ENCODE peak calls at places on chromosomes 2 and 18, in eight cellular contexts. G is HCT116, A is Panc1, N is upper lobe of left lung, K is HepG2, F is K562, M is GM12878, U is GM23338. I is an unnamed sample.

GRCh38 chr2:122433123-122433754 is 677.8 kb downstream of the TSN start:
- ATAC-seq in G (no peak), A (no peak), N (no peak), K (peak), F (no peak), M (peak), U (no peak), I (no peak)

GRCh38 chr2:172106128-172106961 is 3.6 kb upstream of the DLX2 start:
- ATAC-seq in G (no peak), A (peak), N (no peak), K (peak), F (peak), M (peak), U (peak), I (no peak)

GRCh38 chr2:175012516-175012915 is 7.3 kb upstream of the CHN1 start:
- ATAC-seq in G (no peak), A (no peak), N (no peak), K (no peak), F (no peak), M (no peak), U (no peak), I (no peak)

GRCh38 chr2:34936089-34936488 is 1337.0 kb upstream of the FAM98A start:
- ATAC-seq in G (no peak), A (peak), N (no peak), K (no peak), F (no peak), M (no peak), U (no peak), I (no peak)

GRCh38 chr2:37361994-37362698 is 17.7 kb downstream of the QPCT start:
- ATAC-seq in G (no peak), A (no peak), N (no peak), K (no peak), F (no peak), M (no peak), U (no peak), I (no peak)

GRCh38 chr2:147399011-147399410 is 445.8 kb upstream of the ACVR2A start:
- ATAC-seq in G (no peak), A (no peak), N (peak), K (no peak), F (no peak), M (no peak), U (no peak), I (peak)

GRCh38 chr18:24763765-24764548 is 303.5 kb downstream of the HRH4 start:
- ATAC-seq in G (no peak), A (no peak), N (peak), K (no peak), F (no peak), M (no peak), U (no peak), I (no peak)

GRCh38 chr2:237497820-237498128 is 10.7 kb downstream of the MLPH start:
- ATAC-seq in G (no peak), A (no peak), N (peak), K (no peak), F (no peak), M (no peak), U (no peak), I (peak)

GRCh38 chr18:45896991-45897390 is 70.1 kb downstream of the EPG5 start:
- ATAC-seq in G (no peak), A (no peak), N (no peak), K (peak), F (no peak), M (no peak), U (no peak), I (peak)

GRCh38 chr2:177873915-177874314 is 198.7 kb downstream of the PDE11A start:
- ATAC-seq in G (no peak), A (no peak), N (no peak), K (no peak), F (no peak), M (no peak), U (no peak), I (no peak)

GRCh38 chr2:197209742-197210408 is 100.7 kb downstream of the ANKRD44 start:
- ATAC-seq in G (no peak), A (no peak), N (peak), K (no peak), F (peak), M (peak), U (no peak), I (no peak)

GRCh38 chr2:42171396-42171971 is 2.3 kb downstream of the EML4 start:
- ATAC-seq in G (no peak), A (no peak), N (no peak), K (no peak), F (no peak), M (peak), U (peak), I (no peak)

GRCh38 chr2:204948822-204949221 is 403.5 kb downstream of the PARD3B start:
- ATAC-seq in G (no peak), A (no peak), N (no peak), K (no peak), F (no peak), M (no peak), U (no peak), I (no peak)

GRCh38 chr2:127000937-127001336 is 102.2 kb downstream of the TEX51 start:
- ATAC-seq in G (no peak), A (no peak), N (no peak), K (no peak), F (no peak), M (peak), U (no peak), I (no peak)

GRCh38 chr2:64700133-64700809 is 46.6 kb upstream of the SERTAD2 start:
- ATAC-seq in G (no peak), A (no peak), N (no peak), K (no peak), F (no peak), M (peak), U (no peak), I (no peak)

GRCh38 chr2:55097083-55097461 is 46.8 kb upstream of the RTN4 start:
- ATAC-seq in G (no peak), A (no peak), N (no peak), K (no peak), F (peak), M (no peak), U (no peak), I (peak)

GRCh38 chr2:88671786-88672427 is 19.6 kb upstream of the RPIA start:
- ATAC-seq in G (peak), A (peak), N (peak), K (peak), F (peak), M (peak), U (peak), I (peak)

GRCh38 chr2:181978351-181979150 is 7.1 kb upstream of the PPP1R1C start:
- ATAC-seq in G (peak), A (no peak), N (no peak), K (no peak), F (no peak), M (no peak), U (no peak), I (no peak)

GRCh38 chr2:148209598-148209997 is 188.7 kb downstream of the MBD5 start:
- ATAC-seq in G (peak), A (peak), N (no peak), K (peak), F (peak), M (peak), U (peak), I (no peak)

GRCh38 chr2:84748339-84748738 is 132.5 kb downstream of the TRABD2A start:
- ATAC-seq in G (no peak), A (no peak), N (no peak), K (no peak), F (no peak), M (no peak), U (no peak), I (no peak)

GRCh38 chr2:132446460-132446859 is 29.9 kb downstream of the GPR39 start:
- ATAC-seq in G (no peak), A (no peak), N (no peak), K (no peak), F (no peak), M (no peak), U (no peak), I (no peak)

GRCh38 chr2:142944264-142944663 is 66.8 kb downstream of the KYNU start:
- ATAC-seq in G (no peak), A (peak), N (no peak), K (no peak), F (no peak), M (no peak), U (no peak), I (no peak)

GRCh38 chr18:29496276-29496675 is 1319.3 kb upstream of the CDH2 start:
- ATAC-seq in G (no peak), A (no peak), N (no peak), K (no peak), F (no peak), M (no peak), U (no peak), I (no peak)

GRCh38 chr2:55026202-55026601 is 24.0 kb downstream of the RTN4 start:
- ATAC-seq in G (no peak), A (peak), N (peak), K (peak), F (no peak), M (no peak), U (peak), I (peak)

GRCh38 chr2:60551241-60552095 is 2.0 kb downstream of the BCL11A start:
- ATAC-seq in G (no peak), A (peak), N (no peak), K (no peak), F (no peak), M (no peak), U (no peak), I (no peak)
- TF ChIP-seq POLR2AphosphoS5 in G (no peak), A (no peak), N (no peak), K (no peak), F (no peak), M (no peak), U (no peak), I (no peak)

DNA sequence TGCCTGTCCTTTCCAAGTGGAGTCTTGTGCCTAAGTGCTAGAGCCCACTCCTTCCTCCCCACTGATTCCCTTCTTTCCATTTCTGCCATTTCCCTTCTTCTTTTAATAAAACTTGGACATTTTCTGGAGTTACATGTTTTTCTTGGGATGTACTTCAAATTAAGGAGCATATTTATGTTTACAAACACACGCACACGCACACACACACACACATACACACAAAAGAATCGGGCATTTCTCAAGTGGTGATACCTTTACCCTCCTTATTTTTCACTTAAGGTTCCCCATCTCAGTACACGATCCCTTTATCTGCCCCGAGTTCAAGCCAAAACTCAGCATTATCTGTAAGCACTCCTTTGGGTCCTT is 154.3 kb downstream of the TGIF1 start:
- ATAC-seq in G (no peak), A (no peak), N (no peak), K (no peak), F (peak), M (peak), U (no peak), I (no peak)
- H3K27ac ChIP-seq in G (peak), A (peak), N (peak), K (peak), F (peak), M (peak), U (peak), I (peak)

GRCh38 chr18:47594063-47594462 is 336.4 kb downstream of the SMAD2 start:
- ATAC-seq in G (no peak), A (no peak), N (no peak), K (no peak), F (no peak), M (no peak), U (peak), I (no peak)
- TF ChIP-seq POLR2AphosphoS5 in G (no peak), A (no peak), N (no peak), K (no peak), F (no peak), M (no peak), U (no peak), I (no peak)

GRCh38 chr2:207734264-207734635 is 22.8 kb downstream of the CCNYL1 start:
- ATAC-seq in G (peak), A (peak), N (no peak), K (peak), F (peak), M (peak), U (no peak), I (no peak)
- H3K27ac ChIP-seq in G (no peak), A (no peak), N (no peak), K (peak), F (no peak), M (no peak), U (no peak), I (no peak)

GRCh38 chr18:79394438-79395307 is 1.1 kb upstream of the NFATC1 start:
- ATAC-seq in G (peak), A (peak), N (peak), K (peak), F (peak), M (peak), U (peak), I (peak)
- TF ChIP-seq POLR2AphosphoS5 in G (no peak), A (no peak), N (no peak), K (no peak), F (no peak), M (no peak), U (no peak), I (peak)

DNA sequence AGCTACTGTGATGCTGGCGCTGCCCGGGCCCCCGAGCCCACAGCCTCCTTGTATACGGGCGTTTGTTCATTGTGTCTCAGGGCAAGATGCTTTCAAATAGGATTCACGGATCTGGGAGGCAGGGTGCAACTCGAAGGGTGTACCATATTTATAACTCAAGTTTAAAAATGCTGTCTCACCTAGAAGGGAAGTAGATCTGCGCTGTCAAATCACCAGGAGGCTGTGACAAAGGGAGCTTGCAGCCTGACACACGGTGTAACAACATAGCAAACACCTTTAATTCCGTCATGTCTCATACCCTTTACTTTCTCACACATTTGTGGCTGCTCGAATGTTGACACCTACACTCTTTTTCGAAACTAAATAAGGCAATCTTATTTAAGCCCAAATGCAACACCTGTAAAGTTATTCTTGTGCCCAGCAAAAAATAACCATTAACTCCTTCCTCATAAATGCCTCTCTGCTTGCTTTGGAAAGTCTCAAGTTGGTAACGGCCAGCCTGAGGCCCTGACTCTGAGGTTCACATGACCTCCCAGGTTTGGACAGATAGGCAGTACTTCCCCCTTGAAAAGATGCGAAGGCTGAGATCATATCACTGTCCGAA is 11.7 kb downstream of the ZEB2 start:
- ATAC-seq in G (no peak), A (no peak), N (peak), K (no peak), F (peak), M (peak), U (no peak), I (no peak)
- H3K27ac ChIP-seq in G (no peak), A (no peak), N (peak), K (no peak), F (peak), M (no peak), U (no peak), I (peak)

GRCh38 chr18:35005963-35006577 is 35.1 kb upstream of the MAPRE2 start:
- ATAC-seq in G (peak), A (peak), N (peak), K (peak), F (peak), M (peak), U (peak), I (peak)
- TF ChIP-seq POLR2AphosphoS5 in G (no peak), A (no peak), N (no peak), K (no peak), F (no peak), M (no peak), U (no peak), I (no peak)

GRCh38 chr2:20650412-20650879 is 452 bp downstream of the HS1BP3 start:
- ATAC-seq in G (peak), A (peak), N (peak), K (peak), F (no peak), M (peak), U (peak), I (peak)

GRCh38 chr2:20652673-20653575 is 2.0 kb upstream of the HS1BP3 start:
- ATAC-seq in G (no peak), A (no peak), N (no peak), K (no peak), F (no peak), M (no peak), U (no peak), I (no peak)

GRCh38 chr2:20650880-20651730 is at the start of gene HS1BP3:
- ATAC-seq in G (peak), A (peak), N (peak), K (peak), F (peak), M (peak), U (peak), I (peak)

GRCh38 chr2:20652141-20652540 is 1.2 kb upstream of the HS1BP3 start:
- ATAC-seq in G (no peak), A (no peak), N (no peak), K (no peak), F (no peak), M (no peak), U (no peak), I (no peak)

DNA sequence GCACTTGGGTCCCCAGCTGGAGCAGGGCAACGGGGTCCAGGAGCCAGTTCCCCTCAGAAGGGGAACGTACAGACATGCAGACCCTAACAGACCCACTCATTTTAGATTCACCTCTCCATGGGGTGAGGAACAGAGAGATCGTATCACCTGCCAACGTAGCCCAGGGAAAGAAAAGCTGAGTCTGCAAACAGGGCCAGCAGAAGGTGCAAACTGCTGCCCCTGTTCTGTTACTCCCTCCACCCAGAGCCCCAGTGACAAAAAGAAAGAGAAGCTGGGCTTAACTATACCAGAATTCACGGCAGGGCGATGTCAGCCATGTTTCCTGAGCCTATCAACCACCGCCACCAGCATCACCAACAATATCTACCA is 817 bp upstream of the HS1BP3 start:
- ATAC-seq in G (no peak), A (no peak), N (no peak), K (no peak), F (no peak), M (no peak), U (no peak), I (no peak)
- H3K27ac ChIP-seq in G (peak), A (peak), N (peak), K (peak), F (peak), M (no peak), U (no peak), I (peak)

I was measured in gastroesophageal sphincter.